ENCODE peak calls at places on chromosomes 11 and 22, in five cellular contexts. U, M, E, G and L are unnamed samples.

GRCh38 chr11:129785383-129786111 is 30.1 kb upstream of the TMEM45B start:
- DNase-seq in U (peak), M (no peak), E (no peak), G (no peak), L (no peak)

GRCh38 chr11:27621440-27622161 is 78.7 kb downstream of the BDNF start:
- DNase-seq in U (peak), M (peak), E (no peak), G (no peak), L (no peak)

GRCh38 chr11:128550261-128550821 is 37.0 kb downstream of the ETS1 start:
- DNase-seq in U (no peak), M (no peak), E (no peak), G (no peak), L (no peak)

GRCh38 chr11:120869516-120870011 is 154.3 kb upstream of the TBCEL start:
- DNase-seq in U (no peak), M (no peak), E (no peak), G (no peak), L (no peak)

GRCh38 chr11:95461858-95462257 is 230.9 kb upstream of the SESN3 start:
- DNase-seq in U (no peak), M (no peak), E (no peak), G (no peak), L (no peak)

GRCh38 chr11:74992852-74993251 is 4.1 kb downstream of the NEU3 start:
- DNase-seq in U (no peak), M (no peak), E (no peak), G (no peak), L (no peak)

GRCh38 chr22:29715240-29715639 is 4.6 kb upstream of the CABP7 start:
- DNase-seq in U (no peak), M (no peak), E (no peak), G (no peak), L (no peak)

GRCh38 chr11:35418847-35419712 is at the start of gene SLC1A2:
- DNase-seq in U (peak), M (peak), E (no peak), G (peak), L (peak)

GRCh38 chr22:40020956-40021355 is 26.2 kb downstream of the FAM83F start:
- DNase-seq in U (no peak), M (no peak), E (no peak), G (no peak), L (no peak)

GRCh38 chr11:119590651-119591308 is 138.2 kb downstream of the NECTIN1 start:
- DNase-seq in U (no peak), M (no peak), E (no peak), G (no peak), L (no peak)

GRCh38 chr11:128318856-128319474 is 268.4 kb downstream of the ETS1 start:
- DNase-seq in U (no peak), M (no peak), E (peak), G (no peak), L (no peak)

GRCh38 chr11:32131321-32131720 is 40.4 kb downstream of the RCN1 start:
- DNase-seq in U (peak), M (no peak), E (no peak), G (no peak), L (no peak)

GRCh38 chr11:115502636-115503082 is 1.6 kb downstream of the CADM1 start:
- DNase-seq in U (no peak), M (no peak), E (no peak), G (peak), L (peak)

DNA sequence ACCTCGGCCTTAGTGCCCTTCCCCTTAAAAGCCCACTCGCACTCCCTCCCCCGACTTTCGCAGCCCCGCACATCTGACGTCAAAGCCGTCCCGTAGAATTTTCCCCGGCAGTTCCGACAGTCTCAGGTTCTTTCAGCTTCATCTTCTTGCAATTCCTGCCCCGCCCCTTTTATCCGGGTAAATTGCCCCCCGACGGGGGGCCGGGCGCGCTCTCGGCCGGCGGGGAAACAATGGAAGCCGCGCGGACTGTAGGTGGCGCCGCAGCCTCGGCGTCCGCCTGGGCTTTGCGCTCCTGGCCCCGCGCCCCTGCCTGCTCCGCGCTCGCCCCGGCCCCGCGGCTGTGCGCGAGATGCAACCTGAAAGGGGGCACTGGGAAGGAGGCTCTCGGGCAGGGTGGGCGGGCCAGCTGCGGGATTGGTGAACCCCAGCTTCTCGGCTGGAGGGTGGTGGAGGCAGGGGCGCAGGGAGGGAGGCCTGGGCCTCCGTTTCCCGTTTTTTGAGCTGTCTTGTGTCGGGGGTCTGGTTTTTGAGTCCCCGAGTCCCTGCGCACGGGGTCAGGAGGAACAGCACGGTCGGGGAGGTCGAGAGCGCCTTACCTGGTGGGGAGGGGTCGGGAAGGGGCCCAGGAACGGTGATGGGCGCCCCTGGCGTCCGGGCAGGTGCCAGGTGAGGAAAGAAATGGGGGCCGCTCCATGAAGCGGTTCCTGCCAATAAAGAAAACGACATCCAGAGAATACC is 855 bp upstream of the FGF19 start:
- DNase-seq in U (peak), M (no peak), E (no peak), G (peak), L (peak)
- TF ChIP-seq CTCF in U (peak), M (peak), E (no peak), G (peak), L (peak)

DNA sequence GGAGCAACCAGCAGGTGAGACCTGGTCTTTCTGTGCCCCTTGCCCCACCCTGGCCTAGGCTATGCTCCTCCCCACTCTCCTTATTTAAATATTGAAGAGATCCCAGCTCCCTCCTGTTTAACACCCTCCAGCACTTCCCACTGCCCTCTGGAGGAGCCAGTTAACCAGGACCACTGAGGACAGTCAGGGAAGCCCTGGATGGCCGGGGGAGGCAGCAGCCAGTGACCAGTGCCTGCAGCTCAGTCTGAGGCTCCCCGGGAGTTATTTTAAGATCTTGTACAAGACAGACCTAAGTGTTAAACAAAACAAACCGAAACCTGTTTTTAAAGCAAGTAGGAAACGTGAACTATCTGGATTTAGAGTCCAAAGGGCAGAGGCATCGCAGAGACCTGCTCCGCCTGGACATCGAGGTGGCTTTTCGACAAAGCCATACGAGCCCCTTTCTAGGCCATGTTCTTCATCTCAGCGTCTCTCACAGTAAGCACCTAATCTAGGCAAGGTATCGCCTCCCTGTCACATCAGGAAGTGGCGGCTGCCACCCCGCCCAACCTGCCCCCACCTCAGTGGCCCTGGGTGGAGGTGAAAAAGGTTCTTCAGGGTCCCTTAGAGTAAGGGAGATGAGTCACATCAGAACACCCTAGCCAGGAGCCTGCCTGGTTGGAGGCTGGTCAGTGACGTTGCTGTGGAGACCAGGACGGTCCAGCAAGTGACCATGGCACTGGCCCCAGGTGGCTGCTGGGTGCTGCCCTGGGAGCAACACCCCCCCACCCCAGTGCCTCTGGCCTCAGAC is 35.3 kb downstream of the TRMU start:
- DNase-seq in U (no peak), M (no peak), E (peak), G (no peak), L (no peak)
- TF ChIP-seq CTCF in U (no peak), M (no peak), E (no peak), G (no peak), L (no peak)

GRCh38 chr11:107683807-107684206 is 28.0 kb downstream of the SLN start:
- DNase-seq in U (peak), M (no peak), E (no peak), G (no peak), L (no peak)
- TF ChIP-seq CTCF in U (peak), M (no peak), E (no peak), G (peak), L (peak)

GRCh38 chr22:36998620-36999351 is 20.5 kb downstream of the TST start:
- DNase-seq in U (no peak), M (no peak), E (no peak), G (no peak), L (no peak)
- TF ChIP-seq CTCF in U (no peak), M (no peak), E (no peak), G (no peak), L (no peak)

GRCh38 chr22:37983860-37984791 is at the start of gene SOX10:
- DNase-seq in U (no peak), M (no peak), E (no peak), G (no peak), L (peak)

GRCh38 chr22:37981282-37982011 is 2.9 kb downstream of the SOX10 start:
- DNase-seq in U (no peak), M (no peak), E (no peak), G (no peak), L (no peak)

GRCh38 chr22:37982151-37982838 is 2.1 kb downstream of the SOX10 start:
- DNase-seq in U (no peak), M (no peak), E (no peak), G (no peak), L (no peak)

GRCh38 chr22:37985050-37985585 is 763 bp upstream of the SOX10 start:
- DNase-seq in U (no peak), M (no peak), E (no peak), G (no peak), L (no peak)

GRCh38 chr22:37982938-37983859 is 1.2 kb downstream of the SOX10 start:
- DNase-seq in U (no peak), M (no peak), E (no peak), G (peak), L (peak)
- TF ChIP-seq CTCF in U (peak), M (peak), E (no peak), G (peak), L (peak)

GRCh38 chr11:106306942-106307341 is 229.5 kb downstream of the AASDHPPT start:
- DNase-seq in U (peak), M (no peak), E (no peak), G (no peak), L (no peak)
- TF ChIP-seq CTCF in U (peak), M (no peak), E (no peak), G (no peak), L (no peak)

GRCh38 chr11:11620966-11621880 is 582 bp downstream of the GALNT18 start:
- DNase-seq in U (no peak), M (peak), E (no peak), G (peak), L (peak)
- TF ChIP-seq CTCF in U (no peak), M (peak), E (no peak), G (peak), L (no peak)